ENCODE peak calls at places on chromosomes 11 and 22, in nine cellular contexts. One of them, this sample, is unnamed.

GRCh38 chr11:27059431-27059830 is 18.8 kb downstream of the BBOX1 start:
- DNase-seq in hepatocyte: no peak
- DNase-seq in HCT116: no peak
- DNase-seq in neural progenitor cell: no peak
- DNase-seq in OCI-LY7: no peak
- DNase-seq in PC-3: no peak
- DNase-seq in SK-N-SH: no peak
- DNase-seq in MM.1S: no peak
- DNase-seq in GM23248: no peak
- DNase-seq in this sample: no peak

GRCh38 chr11:27372159-27372558 is 9.1 kb upstream of the CCDC34 start:
- DNase-seq in hepatocyte: no peak
- DNase-seq in HCT116: no peak
- DNase-seq in neural progenitor cell: no peak
- DNase-seq in OCI-LY7: no peak
- DNase-seq in PC-3: no peak
- DNase-seq in SK-N-SH: no peak
- DNase-seq in MM.1S: no peak
- DNase-seq in GM23248: no peak
- DNase-seq in this sample: no peak

GRCh38 chr11:126174816-126175215 is 36.6 kb downstream of the RPUSD4 start:
- DNase-seq in hepatocyte: no peak
- DNase-seq in HCT116: no peak
- DNase-seq in neural progenitor cell: no peak
- DNase-seq in OCI-LY7: no peak
- DNase-seq in PC-3: no peak
- DNase-seq in SK-N-SH: no peak
- DNase-seq in MM.1S: no peak
- DNase-seq in GM23248: no peak
- DNase-seq in this sample: no peak

GRCh38 chr22:49827853-49828598 is at the start of gene BRD1:
- DNase-seq in hepatocyte: peak
- DNase-seq in HCT116: no peak
- DNase-seq in neural progenitor cell: peak
- DNase-seq in OCI-LY7: peak
- DNase-seq in PC-3: peak
- DNase-seq in SK-N-SH: peak
- DNase-seq in MM.1S: peak
- DNase-seq in GM23248: peak
- DNase-seq in this sample: peak

GRCh38 chr22:46775364-46775758 is 12.9 kb downstream of the TBC1D22A start:
- DNase-seq in hepatocyte: no peak
- DNase-seq in HCT116: no peak
- DNase-seq in neural progenitor cell: no peak
- DNase-seq in OCI-LY7: peak
- DNase-seq in PC-3: no peak
- DNase-seq in SK-N-SH: no peak
- DNase-seq in MM.1S: no peak
- DNase-seq in GM23248: no peak
- DNase-seq in this sample: no peak

GRCh38 chr11:74691755-74692154 is 39.5 kb downstream of the CHRDL2 start:
- DNase-seq in hepatocyte: no peak
- DNase-seq in HCT116: no peak
- DNase-seq in neural progenitor cell: no peak
- DNase-seq in OCI-LY7: no peak
- DNase-seq in PC-3: no peak
- DNase-seq in SK-N-SH: no peak
- DNase-seq in MM.1S: no peak
- DNase-seq in GM23248: no peak
- DNase-seq in this sample: no peak

GRCh38 chr22:35102663-35103062 is 36.7 kb downstream of the ISX start:
- DNase-seq in hepatocyte: peak
- DNase-seq in HCT116: no peak
- DNase-seq in neural progenitor cell: peak
- DNase-seq in OCI-LY7: peak
- DNase-seq in PC-3: peak
- DNase-seq in SK-N-SH: no peak
- DNase-seq in MM.1S: peak
- DNase-seq in GM23248: peak
- DNase-seq in this sample: peak

GRCh38 chr11:12864316-12865156 is 144.6 kb upstream of the RASSF10 start:
- DNase-seq in hepatocyte: peak
- DNase-seq in HCT116: no peak
- DNase-seq in neural progenitor cell: peak
- DNase-seq in OCI-LY7: no peak
- DNase-seq in PC-3: peak
- DNase-seq in SK-N-SH: peak
- DNase-seq in MM.1S: no peak
- DNase-seq in GM23248: peak
- DNase-seq in this sample: peak

GRCh38 chr22:49154433-49154832 is 673.2 kb downstream of the BRD1 start:
- DNase-seq in hepatocyte: no peak
- DNase-seq in HCT116: no peak
- DNase-seq in neural progenitor cell: no peak
- DNase-seq in OCI-LY7: no peak
- DNase-seq in PC-3: no peak
- DNase-seq in SK-N-SH: no peak
- DNase-seq in MM.1S: no peak
- DNase-seq in GM23248: no peak
- DNase-seq in this sample: no peak

GRCh38 chr22:26615149-26615548 is 2.7 kb downstream of the CRYBB1 start:
- DNase-seq in hepatocyte: no peak
- DNase-seq in HCT116: no peak
- DNase-seq in neural progenitor cell: no peak
- DNase-seq in OCI-LY7: peak
- DNase-seq in PC-3: no peak
- DNase-seq in SK-N-SH: no peak
- DNase-seq in MM.1S: peak
- DNase-seq in GM23248: no peak
- DNase-seq in this sample: no peak

DNA sequence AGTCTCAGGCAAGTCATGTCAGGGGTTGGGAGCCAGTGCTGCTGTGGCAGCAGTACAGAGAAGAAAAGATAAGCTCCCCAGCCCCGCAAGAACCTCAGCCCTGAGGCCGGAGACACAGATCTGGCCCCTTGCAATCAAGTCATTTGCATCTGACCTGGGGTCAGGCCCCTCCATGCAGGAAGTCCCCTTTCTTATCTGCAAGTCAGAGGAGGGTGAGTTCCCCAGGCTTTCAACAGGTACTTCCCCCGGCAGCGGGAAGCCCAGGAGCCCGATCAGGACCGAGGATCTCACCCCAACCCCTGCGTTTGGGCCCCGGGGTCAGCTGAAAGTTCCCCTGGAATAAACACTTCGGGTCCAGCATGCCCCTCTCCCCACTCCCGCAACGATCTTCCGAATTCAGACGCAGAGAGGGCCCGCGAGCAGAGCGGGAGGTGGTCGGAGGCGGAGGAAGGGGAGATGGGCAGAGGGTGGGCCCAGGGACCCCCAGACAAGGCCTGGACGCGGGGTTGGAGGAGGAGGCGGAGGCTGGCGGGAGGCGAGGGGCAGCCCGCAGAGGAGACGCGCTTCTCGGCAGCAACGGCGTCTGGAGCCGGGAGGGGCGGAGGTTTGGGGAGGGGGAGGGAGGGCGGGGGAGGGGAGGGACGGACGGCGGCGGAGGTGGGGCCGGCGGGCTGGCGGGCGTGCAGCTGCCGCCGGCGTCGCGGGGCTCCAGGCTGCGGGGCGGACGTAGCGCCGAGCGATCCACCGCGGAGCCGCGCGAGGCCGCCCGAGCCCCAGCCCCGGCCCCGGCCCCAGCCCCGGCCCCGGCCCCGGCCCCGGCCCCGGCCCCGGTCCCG is at the start of gene TSPAN18:
- DNase-seq in hepatocyte: peak
- DNase-seq in HCT116: no peak
- DNase-seq in neural progenitor cell: peak
- DNase-seq in OCI-LY7: peak
- DNase-seq in PC-3: no peak
- DNase-seq in SK-N-SH: peak
- DNase-seq in MM.1S: peak
- DNase-seq in GM23248: peak
- DNase-seq in this sample: peak
- TF ChIP-seq EZH2phosphoT487 in hepatocyte: no peak
- TF ChIP-seq EZH2phosphoT487 in HCT116: no peak
- TF ChIP-seq EZH2phosphoT487 in neural progenitor cell: no peak
- TF ChIP-seq EZH2phosphoT487 in OCI-LY7: no peak
- TF ChIP-seq EZH2phosphoT487 in PC-3: no peak
- TF ChIP-seq EZH2phosphoT487 in SK-N-SH: no peak
- TF ChIP-seq EZH2phosphoT487 in MM.1S: no peak
- TF ChIP-seq EZH2phosphoT487 in GM23248: no peak
- TF ChIP-seq EZH2phosphoT487 in this sample: no peak

DNA sequence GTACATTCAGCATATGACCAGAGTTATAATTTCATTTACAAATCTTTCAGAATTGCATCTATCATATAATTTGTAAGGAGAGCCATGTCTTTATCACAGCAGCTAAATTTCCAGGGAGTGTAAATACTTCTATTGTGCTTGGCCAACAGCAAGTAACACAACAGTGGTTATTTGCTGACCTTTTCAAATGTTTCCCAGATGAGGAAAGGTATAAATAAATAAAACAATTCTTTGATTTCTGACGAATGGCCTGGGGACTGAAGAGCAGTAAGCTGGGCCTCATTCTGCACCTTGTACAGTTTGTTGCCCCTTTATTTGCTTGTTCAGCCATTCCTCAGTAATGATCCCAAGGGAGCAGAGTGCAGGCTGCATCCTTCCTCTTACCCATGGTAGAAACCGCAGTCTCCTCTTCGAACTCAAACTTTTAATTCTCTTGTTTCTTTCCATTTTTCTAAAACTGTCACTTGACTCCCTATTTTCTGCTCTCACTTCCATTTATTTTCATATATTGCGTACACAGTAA is 132.8 kb downstream of the DDX10 start:
- DNase-seq in hepatocyte: no peak
- DNase-seq in HCT116: no peak
- DNase-seq in neural progenitor cell: no peak
- DNase-seq in OCI-LY7: no peak
- DNase-seq in PC-3: no peak
- DNase-seq in SK-N-SH: no peak
- DNase-seq in MM.1S: no peak
- DNase-seq in GM23248: no peak
- DNase-seq in this sample: no peak
- TF ChIP-seq EZH2phosphoT487 in hepatocyte: no peak
- TF ChIP-seq EZH2phosphoT487 in HCT116: no peak
- TF ChIP-seq EZH2phosphoT487 in neural progenitor cell: no peak
- TF ChIP-seq EZH2phosphoT487 in OCI-LY7: no peak
- TF ChIP-seq EZH2phosphoT487 in PC-3: no peak
- TF ChIP-seq EZH2phosphoT487 in SK-N-SH: no peak
- TF ChIP-seq EZH2phosphoT487 in MM.1S: no peak
- TF ChIP-seq EZH2phosphoT487 in GM23248: no peak
- TF ChIP-seq EZH2phosphoT487 in this sample: no peak

DNA sequence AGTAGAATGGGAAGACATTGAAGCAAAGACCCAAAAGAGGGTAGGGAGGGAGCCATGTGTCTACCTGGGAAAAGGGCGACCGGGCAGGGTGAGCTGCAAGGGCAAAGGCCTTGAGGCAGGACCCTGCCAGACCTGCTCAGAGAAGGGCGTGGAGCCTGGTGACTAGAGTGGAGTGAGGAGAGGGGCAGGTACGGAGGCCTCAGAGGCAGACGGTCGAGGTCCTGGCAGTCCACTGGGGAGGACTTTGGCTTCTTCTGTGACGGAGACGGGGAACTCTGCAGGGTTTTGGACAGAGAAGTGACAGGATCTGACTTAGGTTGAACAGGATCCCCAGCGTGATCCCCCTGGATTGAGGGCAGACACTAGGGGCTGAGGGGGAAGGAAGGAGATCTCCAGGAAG is 12.9 kb downstream of the RIBC2 start:
- DNase-seq in hepatocyte: no peak
- DNase-seq in HCT116: no peak
- DNase-seq in neural progenitor cell: no peak
- DNase-seq in OCI-LY7: no peak
- DNase-seq in PC-3: no peak
- DNase-seq in SK-N-SH: no peak
- DNase-seq in MM.1S: no peak
- DNase-seq in GM23248: no peak
- DNase-seq in this sample: no peak
- TF ChIP-seq EZH2phosphoT487 in hepatocyte: no peak
- TF ChIP-seq EZH2phosphoT487 in HCT116: no peak
- TF ChIP-seq EZH2phosphoT487 in neural progenitor cell: no peak
- TF ChIP-seq EZH2phosphoT487 in OCI-LY7: no peak
- TF ChIP-seq EZH2phosphoT487 in PC-3: no peak
- TF ChIP-seq EZH2phosphoT487 in SK-N-SH: no peak
- TF ChIP-seq EZH2phosphoT487 in MM.1S: no peak
- TF ChIP-seq EZH2phosphoT487 in GM23248: no peak
- TF ChIP-seq EZH2phosphoT487 in this sample: no peak

GRCh38 chr11:57311109-57311936 is 13.4 kb downstream of the TNKS1BP1 start:
- DNase-seq in hepatocyte: peak
- DNase-seq in HCT116: peak
- DNase-seq in neural progenitor cell: peak
- DNase-seq in OCI-LY7: no peak
- DNase-seq in PC-3: peak
- DNase-seq in SK-N-SH: peak
- DNase-seq in MM.1S: no peak
- DNase-seq in GM23248: peak
- DNase-seq in this sample: peak
- TF ChIP-seq EZH2phosphoT487 in hepatocyte: no peak
- TF ChIP-seq EZH2phosphoT487 in HCT116: no peak
- TF ChIP-seq EZH2phosphoT487 in neural progenitor cell: no peak
- TF ChIP-seq EZH2phosphoT487 in OCI-LY7: no peak
- TF ChIP-seq EZH2phosphoT487 in PC-3: no peak
- TF ChIP-seq EZH2phosphoT487 in SK-N-SH: no peak
- TF ChIP-seq EZH2phosphoT487 in MM.1S: no peak
- TF ChIP-seq EZH2phosphoT487 in GM23248: no peak
- TF ChIP-seq EZH2phosphoT487 in this sample: no peak

This sample was measured in GM23338.